ENCODE peak calls at places on chromosomes 11 and 22, in six cellular contexts. I is H9, M is neuronal stem cell, C is trophoblast cell, L is IMR-90, S is H1. W is an unnamed sample.

GRCh38 chr11:32244453-32244852 is 153.6 kb downstream of the RCN1 start:
- DNase-seq in L (no peak), C (peak; percentile 10), M (no peak), I (no peak), S (no peak), W (no peak)

GRCh38 chr22:50529416-50530279 is at the start of gene TYMP:
- DNase-seq in S (no peak), C (peak; percentile 47), L (no peak), M (no peak), I (no peak), W (peak; percentile 39)

GRCh38 chr11:32774081-32774480 is 20.4 kb downstream of the CCDC73 start:
- DNase-seq in M (no peak), I (no peak), C (no peak), L (no peak), S (no peak), W (no peak)

GRCh38 chr11:75201771-75202170 is 38.8 kb upstream of the TPBGL start:
- DNase-seq in M (no peak), C (no peak), I (no peak), S (no peak), L (no peak), W (no peak)

GRCh38 chr11:126101241-126101929 is 38.7 kb upstream of the CDON start:
- DNase-seq in S (no peak), M (no peak), L (no peak), I (no peak), C (no peak), W (no peak)

GRCh38 chr22:24697671-24698082 is 76.8 kb downstream of the PIWIL3 start:
- DNase-seq in I (no peak), L (no peak), S (no peak), M (no peak), C (no peak), W (no peak)

GRCh38 chr11:81700061-81700460 is 1033.6 kb downstream of the FAM181B start:
- DNase-seq in C (peak; percentile 52), I (no peak), M (no peak), S (no peak), L (no peak), W (no peak)

GRCh38 chr11:12900496-12900895 is 108.6 kb upstream of the RASSF10 start:
- DNase-seq in I (no peak), C (peak; percentile 93), S (no peak), L (peak; percentile 94), M (no peak), W (peak; percentile 93)

GRCh38 chr11:128789497-128790080 is 77.5 kb downstream of the KCNJ1 start:
- DNase-seq in S (no peak), M (no peak), I (no peak), C (no peak), L (peak; percentile 8), W (no peak)

GRCh38 chr11:108592591-108593213 is 866 bp downstream of the EXPH5 start:
- DNase-seq in M (peak; percentile 17), I (peak; percentile 40), S (no peak), C (peak; percentile 73), L (no peak), W (peak; percentile 21)

GRCh38 chr22:40041738-40042137 is 47.0 kb downstream of the FAM83F start:
- DNase-seq in L (no peak), S (no peak), I (no peak), C (no peak), M (no peak), W (no peak)

GRCh38 chr22:35923026-35923425 is 105.6 kb downstream of the RBFOX2 start:
- DNase-seq in L (no peak), M (no peak), C (peak; percentile 63), S (no peak), I (no peak), W (no peak)

GRCh38 chr22:44999231-44999630 is 10.6 kb downstream of the PHF21B start:
- DNase-seq in S (no peak), M (no peak), L (no peak), I (no peak), C (no peak), W (no peak)

GRCh38 chr22:35205141-35205775 is 52.0 kb upstream of the HMGXB4 start:
- DNase-seq in L (no peak), C (no peak), I (no peak), S (no peak), M (peak; percentile 9), W (no peak)

GRCh38 chr22:30910358-30910757 is 58.2 kb downstream of the MORC2 start:
- DNase-seq in S (no peak), I (no peak), L (no peak), M (no peak), C (no peak), W (no peak)

GRCh38 chr11:15911377-15912044 is 444.8 kb downstream of the SOX6 start:
- DNase-seq in I (no peak), S (no peak), C (no peak), M (no peak), L (peak; percentile 74), W (peak; percentile 84)

GRCh38 chr11:58928691-58929090 is 10.6 kb upstream of the GLYATL1 start:
- DNase-seq in M (no peak), C (no peak), I (no peak), L (no peak), S (no peak), W (no peak)

GRCh38 chr11:24515632-24516031 is 18.8 kb downstream of the LUZP2 start:
- DNase-seq in C (no peak), L (no peak), S (no peak), I (peak; percentile 33), M (no peak), W (no peak)

GRCh38 chr11:44506375-44507016 is 59.0 kb upstream of the CD82 start:
- DNase-seq in C (no peak), S (no peak), I (no peak), L (no peak), M (no peak), W (no peak)

GRCh38 chr11:72105888-72106287 is at the start of gene TOMT:
- DNase-seq in S (no peak), C (no peak), L (no peak), I (no peak), M (no peak), W (no peak)

GRCh38 chr22:39277135-39277607 is 32.4 kb upstream of the PDGFB start:
- DNase-seq in S (no peak), I (no peak), C (peak; percentile 84), L (peak; percentile 92), M (no peak), W (peak; percentile 96)

GRCh38 chr11:112694813-112695212 is 266.4 kb upstream of the NCAM1 start:
- DNase-seq in C (no peak), I (no peak), L (no peak), M (no peak), S (no peak), W (peak; percentile 13)

GRCh38 chr11:132601863-132602262 is 930.4 kb downstream of the OPCML start:
- DNase-seq in S (no peak), C (no peak), M (no peak), I (no peak), L (no peak), W (no peak)

GRCh38 chr11:128235446-128235845 is 351.9 kb downstream of the ETS1 start:
- DNase-seq in I (no peak), S (no peak), L (no peak), C (no peak), M (no peak), W (peak; percentile 37)

DNA sequence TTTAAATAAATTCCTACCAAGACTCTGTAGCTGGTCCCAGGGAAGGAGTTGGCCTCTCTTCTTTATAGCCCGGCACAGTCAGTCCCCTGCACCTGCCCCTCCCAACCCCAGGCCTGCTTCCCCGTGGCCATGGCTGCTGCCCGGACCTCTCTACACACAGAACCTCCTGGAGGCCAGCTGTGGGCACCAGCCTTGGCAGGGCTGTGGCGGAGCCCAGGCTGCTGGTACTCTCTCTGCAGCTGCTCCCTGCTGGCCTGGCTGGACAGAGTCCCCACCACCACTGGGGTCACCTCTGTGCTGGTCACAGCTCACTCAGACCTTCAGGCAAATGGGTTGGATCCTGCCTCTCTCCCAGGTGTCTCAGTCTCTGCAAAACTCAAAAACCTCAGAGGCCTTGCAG is 69.3 kb downstream of the LRP5 start:
- DNase-seq in M (no peak), L (no peak), C (no peak), I (no peak), S (no peak), W (no peak)
- H4K91ac ChIP-seq in M (no peak overlapping the region), L (no peak overlapping the region), C (no peak overlapping the region), I (no peak overlapping the region), S (no peak overlapping the region), W (peak overlapping the region; percentile 95)

GRCh38 chr11:57644748-57645715 is 4.7 kb downstream of the YPEL4 start:
- DNase-seq in I (peak; percentile 87), M (peak; percentile 85), S (no peak), L (peak; percentile 67), C (peak; percentile 87), W (peak; percentile 74)
- H3K27ac ChIP-seq in I (no peak overlapping the region), M (peak overlapping the region; percentile 52), S (no peak overlapping the region), L (no peak overlapping the region), C (no peak overlapping the region), W (no peak overlapping the region)

DNA sequence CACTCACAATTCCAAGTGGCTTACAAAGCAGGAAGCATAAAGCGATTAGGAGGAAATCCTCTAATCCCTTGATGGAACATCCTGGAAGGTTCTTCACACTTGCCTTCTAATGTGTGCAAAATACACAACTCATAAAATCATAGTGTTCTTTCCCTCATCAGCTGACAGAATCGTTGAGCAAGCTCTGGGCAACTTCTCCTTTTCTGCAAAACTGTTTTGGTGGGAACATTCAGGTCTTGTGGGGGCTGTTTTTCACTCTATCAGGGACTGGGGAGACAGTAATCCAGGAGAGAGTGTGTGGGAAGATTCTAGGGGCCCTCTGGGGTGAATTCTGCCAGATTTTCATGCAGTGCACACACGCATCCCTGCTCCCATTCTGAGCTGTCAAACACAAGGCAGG is 53.2 kb downstream of the IRAG1 start:
- DNase-seq in L (no peak), C (no peak), I (no peak), S (no peak), M (no peak), W (no peak)
- H4K91ac ChIP-seq in L (no peak overlapping the region), C (no peak overlapping the region), I (no peak overlapping the region), S (no peak overlapping the region), M (no peak overlapping the region), W (no peak overlapping the region)

GRCh38 chr11:92707173-92707619 is 262.3 kb upstream of the MTNR1B start:
- DNase-seq in M (no peak), I (no peak), S (no peak), L (no peak), C (peak; percentile 5), W (no peak)

GRCh38 chr11:92714111-92714510 is 255.3 kb upstream of the MTNR1B start:
- DNase-seq in I (no peak), L (no peak), C (no peak), S (no peak), M (no peak), W (no peak)

GRCh38 chr11:92709329-92709728 is 260.1 kb upstream of the MTNR1B start:
- DNase-seq in S (no peak), I (no peak), L (no peak), M (no peak), C (no peak), W (no peak)

GRCh38 chr11:92707665-92708064 is 261.8 kb upstream of the MTNR1B start:
- DNase-seq in M (no peak), L (no peak), I (no peak), C (no peak), S (no peak), W (no peak)

GRCh38 chr11:92711913-92712312 is 257.5 kb upstream of the MTNR1B start:
- DNase-seq in M (no peak), I (no peak), S (no peak), L (no peak), C (no peak), W (no peak)
- H3K27ac ChIP-seq in M (no peak overlapping the region), I (no peak overlapping the region), S (no peak overlapping the region), L (no peak overlapping the region), C (no peak overlapping the region), W (no peak overlapping the region)

W was measured in mesenchymal stem cell.